ENCODE peak calls at places on chromosomes 12 and 14, in six cellular contexts. J, X, Z, P, U and K are unnamed samples. For H3K4me1, the result is how much of the 10 kb centered on the place peaks cover.

GRCh38 chr12:6831450-6831995 is 3.3 kb downstream of the P3H3 start:
- DNase-seq in J (no peak), U (no peak), X (no peak), Z (no peak), P (no peak), K (no peak)

GRCh38 chr12:113083863-113084430 is 27.4 kb downstream of the DTX1 start:
- DNase-seq in U (no peak), J (no peak), Z (no peak), P (no peak), X (no peak), K (no peak)

GRCh38 chr12:65881348-65881961 is 57.2 kb downstream of the HMGA2 start:
- DNase-seq in U (peak), J (peak), X (no peak), Z (no peak), P (no peak), K (peak)

GRCh38 chr12:100348657-100349454 is 8.0 kb upstream of the SLC17A8 start:
- DNase-seq in P (peak), Z (no peak), U (peak), J (peak), X (no peak), K (peak)

GRCh38 chr14:101109981-101110728 is 206.6 kb upstream of the RTL1 start:
- DNase-seq in J (no peak), Z (no peak), U (no peak), P (no peak), X (no peak), K (no peak)

GRCh38 chr14:99729991-99730875 is 46.1 kb downstream of the CYP46A1 start:
- DNase-seq in Z (no peak), P (peak), U (peak), J (peak), X (peak), K (peak)

GRCh38 chr12:6899837-6900519 is 4.6 kb upstream of the LRRC23 start:
- DNase-seq in P (no peak), X (peak), Z (no peak), J (peak), U (peak), K (peak)

GRCh38 chr12:62472472-62472871 is 5.8 kb downstream of the MON2 start:
- DNase-seq in U (peak), P (no peak), X (no peak), Z (no peak), J (no peak), K (no peak)

GRCh38 chr12:85971800-85972199 is 97.7 kb downstream of the NTS start:
- DNase-seq in U (no peak), X (no peak), P (no peak), Z (no peak), J (no peak), K (no peak)

GRCh38 chr12:115337693-115338543 is 653.9 kb upstream of the TBX3 start:
- DNase-seq in P (no peak), Z (no peak), U (peak), X (peak), J (peak), K (peak)

GRCh38 chr12:106133136-106134087 is 5.3 kb downstream of the NUAK1 start:
- DNase-seq in Z (peak), J (peak), X (peak), P (no peak), U (peak), K (peak)

GRCh38 chr14:22200977-22201605 is 387.9 kb downstream of the DAD1 start:
- DNase-seq in J (peak), Z (no peak), P (peak), X (no peak), U (peak), K (peak)

GRCh38 chr12:9793774-9794395 is 33.2 kb upstream of the CD69 start:
- DNase-seq in X (no peak), Z (no peak), U (no peak), P (no peak), J (no peak), K (no peak)

GRCh38 chr14:100200311-100200710 is 38.6 kb upstream of the YY1 start:
- DNase-seq in Z (no peak), J (no peak), U (peak), X (no peak), P (no peak), K (no peak)

GRCh38 chr12:128076188-128076587 is 190.8 kb upstream of the TMEM132C start:
- DNase-seq in X (no peak), U (peak), P (no peak), Z (no peak), J (no peak), K (peak)

GRCh38 chr14:102363182-102363952 is 626 bp downstream of the TECPR2 start:
- DNase-seq in U (peak), J (peak), P (peak), X (no peak), Z (no peak), K (peak)
- H3K4ac ChIP-seq in U (peak), J (peak), P (no peak), X (no peak), Z (no peak), K (no peak)

GRCh38 chr12:104299842-104300481 is 3.6 kb upstream of the EID3 start:
- DNase-seq in X (no peak), J (no peak), Z (no peak), U (no peak), P (no peak), K (no peak)

GRCh38 chr12:104297477-104298113 is 5.9 kb upstream of the EID3 start:
- DNase-seq in Z (no peak), U (no peak), J (no peak), X (no peak), P (no peak), K (no peak)

GRCh38 chr12:104294845-104295674 is 8.5 kb upstream of the EID3 start:
- DNase-seq in Z (no peak), X (no peak), P (no peak), U (peak), J (no peak), K (no peak)

GRCh38 chr12:104295954-104296353 is 7.6 kb upstream of the EID3 start:
- DNase-seq in Z (no peak), U (no peak), J (no peak), X (no peak), P (no peak), K (no peak)

DNA sequence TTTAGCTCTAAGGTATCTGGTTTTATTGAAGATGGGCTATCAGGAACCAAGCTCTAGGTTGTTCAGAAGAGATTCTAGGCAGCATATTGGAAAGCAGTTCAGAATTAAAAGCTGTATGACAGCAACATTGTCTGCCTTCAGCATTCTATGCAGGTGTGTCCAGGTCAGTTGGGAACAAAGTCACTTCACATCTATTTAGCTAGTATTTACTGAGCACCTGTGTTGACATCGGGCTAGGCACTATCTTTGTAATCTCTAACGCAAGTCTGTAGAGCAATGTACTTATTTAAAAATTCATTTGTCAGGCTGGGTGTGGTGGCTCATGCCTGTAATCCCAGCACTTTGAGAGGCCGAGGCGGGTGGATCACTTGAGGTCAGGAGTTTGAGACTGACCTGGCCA is 6.8 kb upstream of the EID3 start:
- DNase-seq in Z (no peak), X (no peak), U (no peak), P (no peak), J (no peak), K (no peak)
- H2BK15ac ChIP-seq in Z (no peak), X (no peak), U (no peak), P (no peak), J (no peak), K (no peak)

GRCh38 chr12:11757531-11757930 is 108.1 kb downstream of the ETV6 start:
- DNase-seq in X (no peak), Z (no peak), P (no peak), U (no peak), J (no peak), K (no peak)

GRCh38 chr12:11759894-11760293 is 110.4 kb downstream of the ETV6 start:
- DNase-seq in P (no peak), Z (no peak), X (no peak), U (no peak), J (no peak), K (no peak)

GRCh38 chr12:11757095-11757494 is 107.6 kb downstream of the ETV6 start:
- DNase-seq in U (no peak), P (no peak), J (no peak), Z (no peak), X (no peak), K (no peak)

GRCh38 chr12:11758838-11759509 is 109.5 kb downstream of the ETV6 start:
- DNase-seq in Z (no peak), P (no peak), J (peak), X (no peak), U (no peak), K (peak)

DNA sequence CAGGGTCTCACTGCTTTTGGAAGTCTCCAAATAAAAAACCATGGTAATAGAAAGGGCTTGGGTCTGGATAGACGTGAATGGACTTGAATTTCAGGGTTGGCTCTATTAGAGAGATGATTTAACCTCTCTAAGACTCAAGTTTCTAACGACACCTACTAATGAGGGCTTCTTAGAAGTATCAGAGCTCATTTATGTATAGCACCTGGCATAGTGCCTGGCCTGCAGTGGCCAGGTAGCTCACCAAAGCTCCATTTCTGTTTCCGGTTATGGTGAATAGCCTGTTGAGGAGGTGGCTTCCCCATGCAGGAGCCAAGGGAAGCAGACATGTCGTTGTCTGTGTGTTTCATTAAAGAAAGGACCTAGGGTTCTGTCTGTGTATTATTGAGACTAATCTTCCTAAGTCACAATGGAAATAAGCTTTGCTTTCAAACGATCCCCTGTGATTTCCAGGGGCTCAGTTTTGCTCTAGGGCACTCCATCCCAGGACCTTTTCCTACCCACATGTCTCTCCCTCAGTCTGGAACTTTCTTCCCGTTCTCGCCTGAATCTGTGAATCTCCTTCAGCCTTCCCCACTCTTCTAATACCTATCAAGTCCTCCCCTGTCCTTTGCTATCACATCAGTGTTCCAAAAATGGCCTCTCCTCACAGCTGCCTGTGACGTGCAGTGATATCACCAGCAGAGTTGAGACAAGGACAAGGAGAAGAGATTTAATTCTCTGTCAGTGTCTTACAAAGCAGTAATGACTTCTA is 108.8 kb downstream of the ETV6 start:
- DNase-seq in X (no peak), Z (no peak), P (peak), U (no peak), J (no peak), K (no peak)
- H3K4me1 ChIP-seq in X (under half), Z (under half), P (under half), U (under half), J (under half), K (under half)

DNA sequence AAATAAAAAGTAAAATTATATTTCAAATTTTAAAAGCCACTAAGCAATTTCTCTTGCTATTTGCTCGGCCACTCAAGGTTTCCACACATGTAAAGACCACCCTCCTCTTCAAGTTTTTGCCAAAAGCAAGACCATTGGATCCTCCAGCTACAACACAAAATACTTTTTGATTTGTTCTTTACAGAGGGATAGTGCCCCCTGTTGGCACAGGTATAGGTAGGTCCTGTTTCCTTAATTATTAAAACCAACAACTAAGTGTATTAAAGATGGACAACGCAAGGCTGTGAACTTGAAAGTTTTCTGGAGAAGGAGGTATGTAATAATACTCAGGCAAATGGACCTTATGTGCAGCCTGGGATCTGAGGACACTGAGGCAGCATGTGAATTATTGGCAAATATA is 23.8 kb downstream of the ATP6V1D start:
- DNase-seq in U (peak), Z (no peak), X (no peak), J (peak), P (no peak), K (peak)
- H3K4ac ChIP-seq in U (no peak), Z (no peak), X (no peak), J (no peak), P (no peak), K (no peak)

GRCh38 chr12:57529831-57530230 is 7.2 kb downstream of the MBD6 start:
- DNase-seq in Z (no peak), P (no peak), X (no peak), J (no peak), U (no peak), K (no peak)
- H2BK15ac ChIP-seq in Z (no peak), P (no peak), X (no peak), J (no peak), U (no peak), K (no peak)

GRCh38 chr14:104681689-104682074 is 7.7 kb upstream of the INF2 start:
- DNase-seq in P (peak), X (peak), J (peak), U (peak), Z (peak), K (peak)

GRCh38 chr14:104682107-104682593 is 7.3 kb upstream of the INF2 start:
- DNase-seq in J (no peak), Z (peak), U (peak), P (no peak), X (peak), K (no peak)

GRCh38 chr14:104680056-104680805 is 9.2 kb upstream of the INF2 start:
- DNase-seq in J (peak), X (no peak), Z (no peak), U (peak), P (no peak), K (peak)

GRCh38 chr14:104678901-104679705 is 10.3 kb upstream of the INF2 start:
- DNase-seq in U (no peak), X (no peak), Z (no peak), P (no peak), J (no peak), K (no peak)

GRCh38 chr14:104680806-104681688 is 8.4 kb upstream of the INF2 start:
- DNase-seq in Z (no peak), J (peak), P (no peak), X (no peak), U (peak), K (peak)
- H3K4me1 ChIP-seq in Z (half or more), J (under half), P (half or more), X (under half), U (under half), K (half or more)

DNA sequence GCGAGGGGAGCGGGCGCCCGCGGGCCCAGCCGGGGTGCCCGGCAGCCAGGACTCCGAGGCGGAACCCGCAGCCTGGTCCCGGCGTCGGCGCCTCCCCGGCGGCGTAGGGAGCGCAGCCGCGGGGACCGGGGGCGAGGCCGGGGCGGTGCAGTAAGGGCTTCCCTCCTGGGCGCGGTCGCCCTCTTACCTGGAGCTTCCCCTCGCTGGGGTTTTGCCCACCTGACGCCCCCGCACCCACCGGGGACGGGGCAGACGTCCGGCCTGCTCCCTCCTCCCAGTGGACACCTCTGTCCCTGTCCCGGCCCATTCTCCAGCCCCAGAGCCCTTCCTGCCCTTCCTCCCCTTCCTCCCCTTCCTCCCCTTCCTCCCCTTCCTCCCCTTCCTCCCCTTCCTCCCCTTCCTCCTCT is 413 bp upstream of the TUBA1C start:
- DNase-seq in U (no peak), Z (no peak), P (no peak), X (no peak), J (no peak), K (no peak)
- H3K4ac ChIP-seq in U (peak), Z (peak), P (peak), X (no peak), J (peak), K (peak)